ENCODE peak calls at places on chromosomes 7 and 10, in four cellular contexts. F is erythroblast, C is hippocampal formation, O is GM12864. G is an unnamed sample.

GRCh38 chr7:24445041-24445440 is 128.2 kb upstream of the PALS2 start:
- DNase-seq in F (no peak), C (no peak), O (no peak), G (no peak)

GRCh38 chr10:129626801-129627434 is 159.9 kb downstream of the MGMT start:
- DNase-seq in F (no peak), C (no peak), O (no peak), G (no peak)

GRCh38 chr10:31739146-31739545 is 189.5 kb downstream of the ARHGAP12 start:
- DNase-seq in F (no peak), C (no peak), O (no peak), G (no peak)

GRCh38 chr10:132403511-132404168 is 6.6 kb downstream of the PWWP2B start:
- DNase-seq in F (no peak), C (no peak), O (no peak), G (no peak)

GRCh38 chr10:89481662-89482061 is 53.7 kb downstream of the SLC16A12 start:
- DNase-seq in F (no peak), C (no peak), O (no peak), G (no peak)

GRCh38 chr10:90644165-90644564 is 213.7 kb downstream of the HTR7 start:
- DNase-seq in F (no peak), C (no peak), O (no peak), G (no peak)

GRCh38 chr7:128000854-128001265 is 30.4 kb downstream of the LRRC4 start:
- DNase-seq in F (no peak), C (no peak), O (no peak), G (no peak)

GRCh38 chr7:113698556-113699220 is 220.1 kb downstream of the PPP1R3A start:
- DNase-seq in F (peak; percentile 1), C (peak; percentile 59), O (no peak), G (peak; percentile 9)

GRCh38 chr7:1812693-1813393 is 142.8 kb downstream of the ELFN1 start:
- DNase-seq in F (no peak), C (no peak), O (no peak), G (no peak)

GRCh38 chr10:12909182-12909835 is 92.2 kb downstream of the CCDC3 start:
- DNase-seq in F (no peak), C (no peak), O (no peak), G (no peak)

GRCh38 chr10:11003739-11004515 is 13.7 kb upstream of the CELF2 start:
- DNase-seq in F (no peak), C (no peak), O (no peak), G (no peak)

GRCh38 chr7:27140108-27140842 is 3.2 kb downstream of the HOXA5 start:
- DNase-seq in F (no peak), C (no peak), O (no peak), G (no peak)

GRCh38 chr10:44911081-44911540 is at the start of gene TMEM72:
- DNase-seq in F (peak; percentile 75), C (no peak), O (no peak), G (peak; percentile 65)

GRCh38 chr10:101485681-101486554 is 102.1 kb downstream of the POLL start:
- DNase-seq in F (no peak), C (peak; percentile 38), O (no peak), G (no peak)

GRCh38 chr7:94064541-94065191 is 60.5 kb upstream of the BET1 start:
- DNase-seq in F (peak; percentile 10), C (no peak), O (no peak), G (no peak)

GRCh38 chr7:78254397-78255055 is 456.0 kb downstream of the PHTF2 start:
- DNase-seq in F (no peak), C (no peak), O (no peak), G (no peak)

GRCh38 chr7:115678049-115678982 is 352.2 kb downstream of the TFEC start:
- DNase-seq in F (no peak), C (no peak), O (no peak), G (no peak)

GRCh38 chr7:28128608-28129007 is 52.0 kb downstream of the JAZF1 start:
- DNase-seq in F (no peak), C (no peak), O (no peak), G (no peak)